ENCODE peak calls at places on chromosomes 6 and 20, in nine cellular contexts. One of them, this sample, is unnamed.
A peak's percentile ranks its signal among the peaks of the same experiment; 100 is the strongest.

GRCh38 chr6:134162932-134163331 is 110.5 kb upstream of the SLC2A12 start:
- DNase-seq in pancreas: no peak
- DNase-seq in A549: no peak
- DNase-seq in GM23248: no peak
- DNase-seq in tibial nerve: no peak
- DNase-seq in SK-N-SH: no peak
- DNase-seq in IMR-90: no peak
- DNase-seq in fibroblast of lung: no peak
- DNase-seq in Caco-2: no peak
- DNase-seq in this sample: no peak

GRCh38 chr6:43076093-43076927 is at the start of gene PTK7:
- DNase-seq in pancreas: peak; percentile 77
- DNase-seq in GM23248: peak; percentile 77
- DNase-seq in fibroblast of lung: peak; percentile 71
- DNase-seq in Caco-2: peak; percentile 78
- DNase-seq in SK-N-SH: peak; percentile 98
- DNase-seq in tibial nerve: no peak
- DNase-seq in A549: no peak
- DNase-seq in IMR-90: peak; percentile 54
- DNase-seq in this sample: no peak

GRCh38 chr6:151143337-151143736 is 96.4 kb upstream of the AKAP12 start:
- DNase-seq in pancreas: no peak
- DNase-seq in fibroblast of lung: no peak
- DNase-seq in tibial nerve: no peak
- DNase-seq in Caco-2: no peak
- DNase-seq in A549: no peak
- DNase-seq in GM23248: no peak
- DNase-seq in IMR-90: no peak
- DNase-seq in SK-N-SH: no peak
- DNase-seq in this sample: no peak

GRCh38 chr6:25556516-25556915 is 95.5 kb upstream of the SCGN start:
- DNase-seq in pancreas: peak; percentile 78
- DNase-seq in IMR-90: peak; percentile 74
- DNase-seq in GM23248: peak; percentile 72
- DNase-seq in tibial nerve: peak; percentile 85
- DNase-seq in SK-N-SH: peak; percentile 36
- DNase-seq in fibroblast of lung: peak; percentile 80
- DNase-seq in Caco-2: peak; percentile 67
- DNase-seq in A549: peak; percentile 15
- DNase-seq in this sample: peak; percentile 11

GRCh38 chr20:43937586-43937985 is 22.9 kb downstream of the TOX2 start:
- DNase-seq in fibroblast of lung: peak; percentile 68
- DNase-seq in tibial nerve: no peak
- DNase-seq in A549: no peak
- DNase-seq in SK-N-SH: no peak
- DNase-seq in Caco-2: no peak
- DNase-seq in pancreas: no peak
- DNase-seq in GM23248: peak; percentile 68
- DNase-seq in IMR-90: no peak
- DNase-seq in this sample: no peak

GRCh38 chr20:51629399-51630058 is 87.0 kb upstream of the NFATC2 start:
- DNase-seq in SK-N-SH: no peak
- DNase-seq in Caco-2: no peak
- DNase-seq in pancreas: no peak
- DNase-seq in IMR-90: no peak
- DNase-seq in tibial nerve: no peak
- DNase-seq in fibroblast of lung: no peak
- DNase-seq in GM23248: no peak
- DNase-seq in A549: no peak
- DNase-seq in this sample: no peak

GRCh38 chr6:63516186-63516944 is 55.9 kb upstream of the LOC128125822 start:
- DNase-seq in SK-N-SH: no peak
- DNase-seq in pancreas: no peak
- DNase-seq in IMR-90: no peak
- DNase-seq in Caco-2: no peak
- DNase-seq in fibroblast of lung: no peak
- DNase-seq in tibial nerve: no peak
- DNase-seq in GM23248: peak; percentile 19
- DNase-seq in A549: no peak
- DNase-seq in this sample: no peak

GRCh38 chr6:155248021-155249001 is 15.5 kb upstream of the CLDN20 start:
- DNase-seq in SK-N-SH: peak; percentile 65
- DNase-seq in IMR-90: peak; percentile 77
- DNase-seq in GM23248: peak; percentile 78
- DNase-seq in tibial nerve: peak; percentile 21
- DNase-seq in fibroblast of lung: peak; percentile 80
- DNase-seq in Caco-2: peak; percentile 55
- DNase-seq in A549: peak; percentile 21
- DNase-seq in pancreas: no peak
- DNase-seq in this sample: no peak

GRCh38 chr20:51633430-51633829 is 90.9 kb upstream of the NFATC2 start:
- DNase-seq in IMR-90: no peak
- DNase-seq in pancreas: no peak
- DNase-seq in A549: no peak
- DNase-seq in Caco-2: no peak
- DNase-seq in SK-N-SH: no peak
- DNase-seq in tibial nerve: no peak
- DNase-seq in fibroblast of lung: no peak
- DNase-seq in GM23248: no peak
- DNase-seq in this sample: no peak

GRCh38 chr6:106253731-106254130 is 71.8 kb downstream of the ATG5 start:
- DNase-seq in A549: no peak
- DNase-seq in tibial nerve: no peak
- DNase-seq in SK-N-SH: no peak
- DNase-seq in fibroblast of lung: no peak
- DNase-seq in Caco-2: no peak
- DNase-seq in GM23248: peak; percentile 72
- DNase-seq in pancreas: no peak
- DNase-seq in IMR-90: peak; percentile 31
- DNase-seq in this sample: no peak

GRCh38 chr6:72861935-72862432 is 240.1 kb downstream of the KCNQ5 start:
- DNase-seq in fibroblast of lung: peak; percentile 40
- DNase-seq in IMR-90: peak; percentile 57
- DNase-seq in GM23248: peak; percentile 88
- DNase-seq in pancreas: no peak
- DNase-seq in tibial nerve: no peak
- DNase-seq in A549: no peak
- DNase-seq in Caco-2: no peak
- DNase-seq in SK-N-SH: no peak
- DNase-seq in this sample: peak; percentile 71

GRCh38 chr6:159981171-159981571 is 12.3 kb downstream of the IGF2R start:
- DNase-seq in pancreas: no peak
- DNase-seq in IMR-90: no peak
- DNase-seq in A549: no peak
- DNase-seq in Caco-2: no peak
- DNase-seq in GM23248: no peak
- DNase-seq in tibial nerve: no peak
- DNase-seq in fibroblast of lung: no peak
- DNase-seq in SK-N-SH: no peak
- DNase-seq in this sample: no peak

GRCh38 chr6:43146228-43146627 is 24.8 kb upstream of the SRF start:
- DNase-seq in Caco-2: no peak
- DNase-seq in tibial nerve: no peak
- DNase-seq in SK-N-SH: no peak
- DNase-seq in pancreas: no peak
- DNase-seq in IMR-90: no peak
- DNase-seq in GM23248: no peak
- DNase-seq in fibroblast of lung: no peak
- DNase-seq in A549: no peak
- DNase-seq in this sample: no peak

GRCh38 chr20:50572922-50573777 is 63.0 kb downstream of the PTPN1 start:
- DNase-seq in IMR-90: peak; percentile 81
- DNase-seq in fibroblast of lung: peak; percentile 98
- DNase-seq in pancreas: no peak
- DNase-seq in SK-N-SH: peak; percentile 69
- DNase-seq in tibial nerve: peak; percentile 45
- DNase-seq in GM23248: peak; percentile 91
- DNase-seq in Caco-2: no peak
- DNase-seq in A549: no peak
- DNase-seq in this sample: peak; percentile 81

GRCh38 chr20:53939554-53940355 is 130.6 kb downstream of the BCAS1 start:
- DNase-seq in IMR-90: peak; percentile 94
- DNase-seq in Caco-2: peak; percentile 95
- DNase-seq in pancreas: peak; percentile 82
- DNase-seq in A549: peak; percentile 79
- DNase-seq in SK-N-SH: peak; percentile 50
- DNase-seq in fibroblast of lung: peak; percentile 96
- DNase-seq in GM23248: peak; percentile 97
- DNase-seq in tibial nerve: peak; percentile 94
- DNase-seq in this sample: peak; percentile 73
- H3K4me1 ChIP-seq in IMR-90: peaks cover 16% of the 10 kb centered on the region
- H3K4me1 ChIP-seq in Caco-2: peaks cover 30% of the 10 kb centered on the region
- H3K4me1 ChIP-seq in pancreas: no peaks in the 10 kb centered on the region
- H3K4me1 ChIP-seq in A549: peaks cover 61% of the 10 kb centered on the region
- H3K4me1 ChIP-seq in SK-N-SH: peaks cover 13% of the 10 kb centered on the region
- H3K4me1 ChIP-seq in fibroblast of lung: peaks cover 12% of the 10 kb centered on the region
- H3K4me1 ChIP-seq in GM23248: peaks cover 51% of the 10 kb centered on the region
- H3K4me1 ChIP-seq in tibial nerve: peaks cover 28% of the 10 kb centered on the region
- H3K4me1 ChIP-seq in this sample: peaks cover 24% of the 10 kb centered on the region

DNA sequence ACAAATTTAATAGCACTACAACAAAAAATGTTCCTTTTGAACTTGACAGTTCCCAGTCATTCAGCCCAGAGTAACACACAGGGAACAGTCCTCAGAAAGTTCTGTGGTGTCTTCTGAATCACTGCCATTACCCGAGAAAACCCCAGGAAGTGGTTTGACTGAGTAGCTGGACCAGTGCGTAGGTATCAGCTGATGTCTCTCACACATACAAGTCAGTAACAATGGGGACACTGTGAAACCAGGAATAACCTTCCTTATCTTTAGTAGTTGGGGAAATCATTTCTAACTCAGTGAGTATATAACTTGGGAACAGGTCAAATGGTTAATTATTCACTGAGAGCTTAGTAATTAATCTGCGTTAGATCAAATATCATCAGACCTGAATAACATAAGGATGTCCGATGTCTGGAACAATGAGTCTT is 73.1 kb downstream of the HIVEP2 start:
- DNase-seq in fibroblast of lung: peak; percentile 84
- DNase-seq in Caco-2: no peak
- DNase-seq in pancreas: no peak
- DNase-seq in SK-N-SH: no peak
- DNase-seq in IMR-90: peak; percentile 96
- DNase-seq in A549: no peak
- DNase-seq in tibial nerve: no peak
- DNase-seq in GM23248: peak; percentile 93
- DNase-seq in this sample: peak; percentile 51
- H3K4me1 ChIP-seq in fibroblast of lung: peaks cover 6% of the 10 kb centered on the region
- H3K4me1 ChIP-seq in Caco-2: peaks cover 30% of the 10 kb centered on the region
- H3K4me1 ChIP-seq in pancreas: peaks cover 4% of the 10 kb centered on the region
- H3K4me1 ChIP-seq in SK-N-SH: peaks cover 4% of the 10 kb centered on the region
- H3K4me1 ChIP-seq in IMR-90: peaks cover 11% of the 10 kb centered on the region
- H3K4me1 ChIP-seq in A549: peaks cover 35% of the 10 kb centered on the region
- H3K4me1 ChIP-seq in tibial nerve: peaks cover 30% of the 10 kb centered on the region
- H3K4me1 ChIP-seq in GM23248: peaks cover 65% of the 10 kb centered on the region
- H3K4me1 ChIP-seq in this sample: peaks cover 67% of the 10 kb centered on the region

GRCh38 chr6:147211831-147212230 is 7.6 kb downstream of the STXBP5 start:
- DNase-seq in pancreas: no peak
- DNase-seq in A549: no peak
- DNase-seq in Caco-2: no peak
- DNase-seq in IMR-90: no peak
- DNase-seq in fibroblast of lung: no peak
- DNase-seq in GM23248: no peak
- DNase-seq in SK-N-SH: no peak
- DNase-seq in tibial nerve: no peak
- DNase-seq in this sample: no peak
- H3K4me1 ChIP-seq in pancreas: peaks cover 15% of the 10 kb centered on the region
- H3K4me1 ChIP-seq in A549: peaks cover 25% of the 10 kb centered on the region
- H3K4me1 ChIP-seq in Caco-2: no peaks in the 10 kb centered on the region
- H3K4me1 ChIP-seq in IMR-90: peaks cover 2% of the 10 kb centered on the region
- H3K4me1 ChIP-seq in fibroblast of lung: no peaks in the 10 kb centered on the region
- H3K4me1 ChIP-seq in GM23248: peaks cover 36% of the 10 kb centered on the region
- H3K4me1 ChIP-seq in SK-N-SH: peaks cover 6% of the 10 kb centered on the region
- H3K4me1 ChIP-seq in tibial nerve: no peaks in the 10 kb centered on the region
- H3K4me1 ChIP-seq in this sample: peaks cover 27% of the 10 kb centered on the region

DNA sequence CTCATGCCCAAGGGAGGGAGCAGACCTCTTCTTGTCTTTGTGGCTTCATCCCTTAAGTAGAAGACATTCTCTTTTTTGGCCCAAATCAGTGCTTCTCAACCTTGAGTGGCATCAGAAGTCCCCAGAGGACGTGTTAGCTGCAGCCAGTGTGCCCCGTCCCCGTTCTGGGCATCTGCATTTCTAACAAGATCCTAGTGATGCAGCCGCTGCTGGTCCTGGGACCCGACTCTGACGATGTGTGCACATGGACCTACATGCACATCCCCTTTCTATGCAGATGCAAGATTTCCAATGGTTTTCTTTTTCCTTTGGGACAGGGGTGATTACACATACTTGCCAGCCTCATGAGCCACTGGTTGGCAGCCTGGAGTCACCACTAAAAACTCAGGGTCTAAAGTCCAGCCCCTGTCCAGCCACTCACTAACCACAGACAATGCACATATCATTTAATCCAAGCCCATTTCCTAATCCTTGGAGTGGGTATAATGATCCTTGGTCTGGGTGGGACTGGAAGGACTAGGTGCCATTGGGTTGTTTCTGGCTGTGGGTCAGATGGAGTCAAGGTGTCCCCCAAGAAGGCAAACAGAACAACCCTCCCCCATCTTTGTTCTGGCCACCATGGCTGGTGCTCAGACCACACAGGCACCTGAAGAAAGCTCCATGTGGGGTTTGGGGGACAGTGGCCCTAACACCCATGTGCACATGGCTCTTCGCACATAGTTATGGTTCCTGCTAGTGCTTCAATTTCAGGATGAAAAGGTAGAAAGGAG is 6.4 kb downstream of the ACSS1 start:
- DNase-seq in fibroblast of lung: no peak
- DNase-seq in tibial nerve: no peak
- DNase-seq in SK-N-SH: no peak
- DNase-seq in GM23248: no peak
- DNase-seq in IMR-90: no peak
- DNase-seq in Caco-2: peak; percentile 14
- DNase-seq in A549: no peak
- DNase-seq in pancreas: peak; percentile 8
- DNase-seq in this sample: no peak
- H3K4me1 ChIP-seq in fibroblast of lung: peaks cover 6% of the 10 kb centered on the region
- H3K4me1 ChIP-seq in tibial nerve: peaks cover 73% of the 10 kb centered on the region
- H3K4me1 ChIP-seq in SK-N-SH: no peaks in the 10 kb centered on the region
- H3K4me1 ChIP-seq in GM23248: peaks cover 23% of the 10 kb centered on the region
- H3K4me1 ChIP-seq in IMR-90: peaks cover 3% of the 10 kb centered on the region
- H3K4me1 ChIP-seq in Caco-2: peaks cover 25% of the 10 kb centered on the region
- H3K4me1 ChIP-seq in A549: peaks cover 32% of the 10 kb centered on the region
- H3K4me1 ChIP-seq in pancreas: peaks cover 45% of the 10 kb centered on the region
- H3K4me1 ChIP-seq in this sample: peaks cover 100% of the 10 kb centered on the region

This sample was measured in gastrocnemius medialis.